ENCODE peak calls at places on chromosomes 5 and 9, in eight cellular contexts. Z is spleen, R is IMR-90, B is heart left ventricle, I is esophagus squamous epithelium, O is colonic mucosa, X is mammary epithelial cell, Q is hepatocyte. N is an unnamed sample.

GRCh38 chr9:134707731-134708671 is 66.4 kb downstream of the COL5A1 start:
- DNase-seq in Z (no peak), R (no peak), B (no peak), I (no peak), O (no peak), X (no peak), Q (no peak), N (no peak)

GRCh38 chr5:154475613-154476342 is 2.2 kb downstream of the HAND1 start:
- DNase-seq in Z (no peak), R (no peak), B (no peak), I (no peak), O (no peak), X (no peak), Q (no peak), N (no peak)

GRCh38 chr5:148290271-148291195 is 21.7 kb upstream of the SPINK7 start:
- DNase-seq in Z (no peak), R (peak; percentile 19), B (no peak), I (no peak), O (no peak), X (peak; percentile 32), Q (peak; percentile 52), N (peak; percentile 19)

GRCh38 chr9:95516221-95516735 is 493 bp downstream of the PTCH1 start:
- DNase-seq in Z (no peak), R (no peak), B (no peak), I (no peak), O (no peak), X (no peak), Q (peak; percentile 50), N (no peak)

GRCh38 chr9:98118640-98119601 is at the start of gene TRIM14:
- DNase-seq in Z (peak; percentile 94), R (peak; percentile 55), B (peak; percentile 66), I (no peak), O (peak; percentile 87), X (peak; percentile 64), Q (peak; percentile 84), N (peak; percentile 84)

GRCh38 chr5:113608113-113608551 is 94.6 kb downstream of the YTHDC2 start:
- DNase-seq in Z (no peak), R (peak; percentile 43), B (no peak), I (no peak), O (no peak), X (peak; percentile 6), Q (no peak), N (no peak)

GRCh38 chr9:99105152-99106043 is 485 bp downstream of the TGFBR1 start:
- DNase-seq in Z (peak; percentile 95), R (peak; percentile 73), B (peak; percentile 87), I (peak; percentile 15), O (peak; percentile 80), X (peak; percentile 83), Q (peak; percentile 90), N (peak; percentile 73)

GRCh38 chr5:31733365-31733764 is 94.4 kb downstream of the PDZD2 start:
- DNase-seq in Z (no peak), R (no peak), B (peak; percentile 39), I (no peak), O (no peak), X (no peak), Q (no peak), N (no peak)

GRCh38 chr5:142325677-142326479 is 1.1 kb upstream of the SPRY4 start:
- DNase-seq in Z (no peak), R (peak; percentile 73), B (peak; percentile 82), I (no peak), O (peak; percentile 66), X (peak; percentile 69), Q (peak; percentile 83), N (peak; percentile 68)

GRCh38 chr9:127875306-127875966 is 2.0 kb downstream of the AK1 start:
- DNase-seq in Z (peak; percentile 62), R (peak; percentile 60), B (no peak), I (no peak), O (no peak), X (no peak), Q (peak; percentile 53), N (no peak)

GRCh38 chr9:116039312-116039711 is 114.3 kb upstream of the PAPPA start:
- DNase-seq in Z (no peak), R (no peak), B (no peak), I (no peak), O (no peak), X (peak; percentile 80), Q (no peak), N (no peak)

GRCh38 chr5:45383985-45384384 is 312.2 kb downstream of the HCN1 start:
- DNase-seq in Z (no peak), R (no peak), B (no peak), I (no peak), O (no peak), X (no peak), Q (no peak), N (no peak)

GRCh38 chr5:145834917-145835838 is at the start of gene PRELID2:
- DNase-seq in Z (peak; percentile 92), R (peak; percentile 84), B (peak; percentile 91), I (peak; percentile 10), O (peak; percentile 96), X (peak; percentile 84), Q (peak; percentile 96), N (peak; percentile 97)

GRCh38 chr9:137022620-137023008 is 5.4 kb downstream of the ABCA2 start:
- DNase-seq in Z (no peak), R (no peak), B (no peak), I (no peak), O (no peak), X (no peak), Q (no peak), N (no peak)
- H3K4me3 ChIP-seq in Z (no peak overlapping the region), R (no peak overlapping the region), B (no peak overlapping the region), I (no peak overlapping the region), O (no peak overlapping the region), X (no peak overlapping the region), Q (no peak overlapping the region), N (no peak overlapping the region)

DNA sequence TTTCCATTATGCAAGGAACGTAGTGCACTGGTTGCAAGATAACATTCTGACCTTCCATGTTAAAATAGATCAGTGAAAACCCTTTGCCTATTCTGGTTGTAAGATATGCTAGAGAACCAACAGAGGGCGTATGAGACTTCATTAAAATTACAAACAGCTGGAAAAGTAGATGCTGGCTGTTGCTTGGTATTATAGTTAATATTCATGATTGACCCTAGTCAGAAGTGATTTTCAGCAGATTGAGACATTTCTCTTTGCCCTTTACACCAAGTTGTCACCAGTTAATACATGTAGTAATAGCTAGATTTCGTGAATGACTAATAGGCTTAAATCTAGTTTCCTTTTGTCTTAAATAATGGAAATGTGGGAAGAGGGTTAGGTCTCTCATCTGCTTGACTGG is 13.8 kb upstream of the FGF18 start:
- DNase-seq in Z (no peak), R (peak; percentile 29), B (no peak), I (no peak), O (no peak), X (no peak), Q (no peak), N (no peak)
- TF ChIP-seq CTCF in Z (no peak), R (peak; percentile 37), B (peak; percentile 57), I (no peak), O (no peak), X (peak; percentile 18), Q (peak; percentile 41), N (peak; percentile 31)

GRCh38 chr9:38234479-38234878 is 158.0 kb upstream of the ALDH1B1 start:
- DNase-seq in Z (no peak), R (no peak), B (no peak), I (no peak), O (no peak), X (no peak), Q (no peak), N (no peak)

GRCh38 chr9:38235244-38235643 is 157.3 kb upstream of the ALDH1B1 start:
- DNase-seq in Z (no peak), R (no peak), B (no peak), I (no peak), O (no peak), X (no peak), Q (no peak), N (no peak)

GRCh38 chr9:38244971-38245370 is 147.5 kb upstream of the ALDH1B1 start:
- DNase-seq in Z (no peak), R (no peak), B (no peak), I (no peak), O (no peak), X (no peak), Q (no peak), N (no peak)

GRCh38 chr9:38243993-38244392 is 148.5 kb upstream of the ALDH1B1 start:
- DNase-seq in Z (no peak), R (no peak), B (no peak), I (no peak), O (no peak), X (no peak), Q (no peak), N (no peak)

GRCh38 chr9:38240051-38240450 is 152.5 kb upstream of the ALDH1B1 start:
- DNase-seq in Z (no peak), R (no peak), B (no peak), I (no peak), O (no peak), X (no peak), Q (no peak), N (no peak)
- H3K4me1 ChIP-seq in Z (no peaks in the 10 kb centered on the region), R (no peaks in the 10 kb centered on the region), B (no peaks in the 10 kb centered on the region), I (no peaks in the 10 kb centered on the region), O (no peaks in the 10 kb centered on the region), X (no peaks in the 10 kb centered on the region), Q (no peaks in the 10 kb centered on the region), N (peaks cover 10% of the 10 kb centered on the region)

GRCh38 chr9:111362526-111362925 is 32.5 kb upstream of the OR2K2 start:
- DNase-seq in Z (no peak), R (no peak), B (no peak), I (no peak), O (no peak), X (no peak), Q (no peak), N (no peak)

GRCh38 chr9:111352545-111352944 is 22.5 kb upstream of the OR2K2 start:
- DNase-seq in Z (no peak), R (peak; percentile 15), B (no peak), I (no peak), O (no peak), X (no peak), Q (no peak), N (no peak)

GRCh38 chr9:111360881-111361280 is 30.9 kb upstream of the OR2K2 start:
- DNase-seq in Z (no peak), R (no peak), B (no peak), I (no peak), O (no peak), X (no peak), Q (no peak), N (no peak)

GRCh38 chr9:111356567-111357244 is 26.7 kb upstream of the OR2K2 start:
- DNase-seq in Z (no peak), R (peak; percentile 94), B (no peak), I (no peak), O (peak; percentile 20), X (peak; percentile 87), Q (peak; percentile 37), N (no peak)
- H3K4me3 ChIP-seq in Z (no peak overlapping the region), R (peak overlapping the region; percentile 44), B (no peak overlapping the region), I (peak overlapping the region; percentile 25), O (no peak overlapping the region), X (peak overlapping the region; percentile 14), Q (no peak overlapping the region), N (no peak overlapping the region)

GRCh38 chr5:172659909-172660628 is 19.0 kb downstream of the NEURL1B start:
- DNase-seq in Z (peak; percentile 83), R (peak; percentile 94), B (peak; percentile 98), I (no peak), O (peak; percentile 92), X (peak; percentile 54), Q (peak; percentile 92), N (peak; percentile 92)
- TF ChIP-seq CTCF in Z (no peak), R (peak; percentile 11), B (peak; percentile 22), I (no peak), O (no peak), X (no peak), Q (no peak), N (no peak)

GRCh38 chr9:89680547-89681467 is 76.0 kb downstream of the GADD45G start:
- DNase-seq in Z (no peak), R (no peak), B (no peak), I (no peak), O (no peak), X (no peak), Q (no peak), N (no peak)
- H3K4me1 ChIP-seq in Z (no peaks in the 10 kb centered on the region), R (no peaks in the 10 kb centered on the region), B (peaks cover 27% of the 10 kb centered on the region), I (peaks cover 16% of the 10 kb centered on the region), O (peaks cover 8% of the 10 kb centered on the region), X (peaks cover 5% of the 10 kb centered on the region), Q (peaks cover 15% of the 10 kb centered on the region), N (no peaks in the 10 kb centered on the region)

N was measured in Caco-2.